ENCODE peak calls at places on chromosome X, in four cellular contexts. S is H1, I is GM12878, K is HepG2. V is an unnamed sample.

GRCh38 chrX:100687128-100687527 is 43.1 kb downstream of the SRPX2 start:
- DNase-seq in I (no peak), S (no peak), K (no peak), V (no peak)

GRCh38 chrX:103918050-103918449 is 44.4 kb upstream of the TMSB15B start:
- DNase-seq in K (no peak), I (no peak), S (no peak), V (peak; percentile 83)

GRCh38 chrX:14083783-14084182 is 54.1 kb upstream of the GEMIN8 start:
- DNase-seq in S (no peak), I (no peak), K (no peak), V (no peak)

GRCh38 chrX:151505796-151506195 is 57.7 kb upstream of the PASD1 start:
- DNase-seq in S (no peak), K (peak; percentile 3), I (no peak), V (no peak)

GRCh38 chrX:154305481-154306205 is 10.0 kb downstream of the TKTL1 start:
- DNase-seq in I (no peak), S (no peak), K (no peak), V (no peak)

GRCh38 chrX:154804564-154804956 is 725 bp downstream of the MPP1 start:
- DNase-seq in K (no peak), S (no peak), I (no peak), V (no peak)

GRCh38 chrX:41333744-41333993 is 293 bp upstream of the DDX3X start:
- DNase-seq in S (no peak), K (peak; percentile 75), I (peak; percentile 91), V (peak; percentile 58)

GRCh38 chrX:10110984-10111363 is 45.8 kb upstream of the CLCN4 start:
- DNase-seq in K (no peak), S (no peak), I (peak; percentile 59), V (no peak)

GRCh38 chrX:139974496-139974895 is 9.2 kb upstream of the CXorf66 start:
- DNase-seq in K (no peak), S (no peak), I (no peak), V (no peak)

GRCh38 chrX:54093159-54093558 is 48.9 kb upstream of the PHF8 start:
- DNase-seq in K (no peak), S (no peak), I (no peak), V (no peak)

GRCh38 chrX:9747644-9748043 is 18.0 kb downstream of the GPR143 start:
- DNase-seq in I (no peak), K (no peak), S (no peak), V (no peak)

GRCh38 chrX:6383911-6384310 is 151.0 kb downstream of the VCX3A start:
- DNase-seq in K (no peak), I (no peak), S (no peak), V (peak; percentile 32)

GRCh38 chrX:53547668-53548067 is 113.5 kb upstream of the HSD17B10 start:
- DNase-seq in S (no peak), K (no peak), I (no peak), V (no peak)

GRCh38 chrX:7828594-7828993 is 14.4 kb upstream of the VCX start:
- DNase-seq in S (no peak), I (no peak), K (peak; percentile 1), V (peak; percentile 6)

GRCh38 chrX:84182521-84182920 is 5.5 kb downstream of the RPS6KA6 start:
- DNase-seq in K (no peak), S (no peak), I (no peak), V (no peak)

GRCh38 chrX:68915778-68916177 is 87.0 kb downstream of the EFNB1 start:
- DNase-seq in K (no peak), S (no peak), I (no peak), V (no peak)

GRCh38 chrX:10365532-10366265 is 208.9 kb downstream of the CLCN4 start:
- DNase-seq in K (no peak), S (no peak), I (no peak), V (no peak)

GRCh38 chrX:49193542-49193964 is 6.4 kb downstream of the SYP start:
- DNase-seq in I (no peak), K (no peak), S (no peak), V (no peak)

GRCh38 chrX:22686138-22686541 is 313.6 kb upstream of the DDX53 start:
- DNase-seq in I (no peak), S (no peak), K (no peak), V (no peak)
- TF ChIP-seq YY1 in I (no peak), S (no peak), K (no peak), V (no peak)

GRCh38 chrX:627510-627964 is 3.1 kb upstream of the SHOX start:
- DNase-seq in S (no peak), I (no peak), K (no peak), V (no peak)
- TF ChIP-seq SUZ12 in S (peak; percentile 93), I (no peak), K (no peak), V (no peak)

GRCh38 chrX:3527166-3527565 is 180.7 kb upstream of the MXRA5 start:
- DNase-seq in S (no peak), I (no peak), K (no peak), V (no peak)
- TF ChIP-seq YY1 in S (no peak), I (no peak), K (no peak), V (no peak)

GRCh38 chrX:29926659-29927058 is 288.7 kb upstream of the MAGEB2 start:
- DNase-seq in S (no peak), K (no peak), I (no peak), V (no peak)
- TF ChIP-seq SUZ12 in S (no peak), K (no peak), I (no peak), V (no peak)

DNA sequence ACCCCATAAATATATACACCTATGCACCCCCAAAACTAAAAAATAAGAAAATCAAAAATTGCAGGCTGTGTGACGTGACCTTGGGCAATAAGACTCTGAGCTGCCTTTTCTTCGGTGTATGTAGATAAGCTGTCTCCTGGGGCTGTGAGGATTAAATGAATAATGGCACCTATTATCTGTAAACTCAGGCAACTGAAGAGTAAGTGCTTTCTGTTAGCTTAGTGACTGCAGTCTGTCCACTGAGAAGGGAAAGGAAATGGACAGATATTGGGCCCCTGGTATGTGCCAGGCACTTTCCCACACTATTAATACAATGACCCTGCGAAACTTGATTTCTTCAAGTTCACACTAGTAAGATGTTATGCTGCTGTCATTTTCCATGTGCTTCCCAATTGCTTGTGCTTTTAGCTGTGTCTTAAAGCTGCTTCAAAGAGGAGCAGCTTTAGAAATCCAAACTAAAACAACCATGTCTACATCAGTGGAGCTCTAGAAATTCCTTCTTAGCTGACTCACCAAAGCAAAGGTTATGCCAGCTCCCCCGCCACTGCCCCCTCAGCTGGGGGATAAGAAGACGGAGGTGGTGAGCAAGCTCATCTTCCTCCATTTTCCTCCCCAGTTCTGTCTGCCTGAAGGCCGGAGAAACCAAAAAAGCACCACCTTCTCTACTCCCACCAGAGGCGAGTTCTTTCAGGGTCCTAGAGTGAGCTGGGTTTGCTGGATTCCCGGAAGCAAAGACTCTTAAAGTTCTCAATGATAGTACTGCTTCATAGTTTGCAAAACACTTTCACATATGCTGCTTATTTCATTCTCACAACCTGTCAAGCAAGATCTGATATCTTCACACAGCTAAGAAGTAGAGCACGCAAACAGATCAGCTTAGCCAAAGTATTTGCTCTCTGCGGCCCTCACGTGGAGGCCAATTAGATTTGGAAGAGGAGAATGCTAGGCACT is 8.8 kb upstream of the DGAT2L6 start:
- DNase-seq in I (no peak), S (peak; percentile 10), K (peak; percentile 25), V (peak; percentile 44)
- TF ChIP-seq YY1 in I (no peak), S (peak; percentile 8), K (no peak), V (no peak)

GRCh38 chrX:129556806-129557315 is 16.8 kb downstream of the OCRL start:
- DNase-seq in S (no peak), I (no peak), K (no peak), V (no peak)
- TF ChIP-seq SUZ12 in S (no peak), I (no peak), K (no peak), V (no peak)

V was measured in NT2/D1.